ENCODE peak calls at places on chromosome 7, in ten cellular contexts. F is activated naive CD4-positive, alpha-beta T cell treated with anti-CD3 and anti-CD28 coated beads for 36 hours; B is colonic mucosa; Y is lower lobe of right lung; M is iris pigment epithelial cell; D is ureter; K is glutamatergic neuron; G is activated CD4-positive, alpha-beta T cell treated with anti-CD3 and anti-CD28 coated beads, Interleukin-2, amount 50 U/mL, for 1 hour; R is left colon; I is EH. C is an unnamed sample.

GRCh38 chr7:99772565-99772964 is 11.4 kb downstream of the CYP3A4 start:
- DNase-seq in R (peak), B (peak), K (no peak), G (no peak), I (no peak), F (no peak), Y (no peak), D (no peak), M (no peak), C (no peak)

GRCh38 chr7:142583424-142583823 is 165.8 kb upstream of the PRSS1 start:
- DNase-seq in Y (no peak), D (no peak), I (peak), R (no peak), M (peak), K (no peak), B (no peak), F (peak), G (no peak), C (no peak)

GRCh38 chr7:17530249-17530648 is 231.8 kb downstream of the AHR start:
- DNase-seq in M (peak), F (no peak), K (no peak), I (peak), R (no peak), D (no peak), Y (no peak), G (no peak), B (no peak), C (no peak)

GRCh38 chr7:142795339-142795863 is 24.6 kb downstream of the PRSS2 start:
- DNase-seq in D (no peak), G (peak), F (peak), M (no peak), B (no peak), I (no peak), Y (no peak), K (no peak), R (no peak), C (no peak)

GRCh38 chr7:94618134-94618533 is 37.8 kb downstream of the SGCE start:
- DNase-seq in F (no peak), D (no peak), G (no peak), R (no peak), I (peak), M (peak), K (no peak), Y (no peak), B (no peak), C (no peak)

GRCh38 chr7:33807779-33808482 is 97.4 kb upstream of the BMPER start:
- DNase-seq in K (peak), G (no peak), R (no peak), D (no peak), Y (no peak), M (peak), I (peak), F (peak), B (peak), C (no peak)

GRCh38 chr7:85286449-85286848 is 99.6 kb upstream of the SEMA3D start:
- DNase-seq in I (no peak), M (no peak), D (no peak), F (no peak), B (no peak), R (no peak), K (no peak), Y (no peak), G (no peak), C (no peak)

GRCh38 chr7:22913116-22913515 is 90.5 kb upstream of the TOMM7 start:
- DNase-seq in F (no peak), B (no peak), K (no peak), D (no peak), G (no peak), I (no peak), Y (no peak), R (no peak), M (no peak), C (no peak)

GRCh38 chr7:35749548-35749947 is 51.3 kb upstream of the SEPTIN7 start:
- DNase-seq in M (peak), K (no peak), G (no peak), B (no peak), F (no peak), D (no peak), I (peak), R (no peak), Y (no peak), C (no peak)

GRCh38 chr7:105622114-105622731 is 40.9 kb upstream of the EFCAB10 start:
- DNase-seq in M (no peak), B (no peak), G (no peak), F (no peak), R (no peak), D (no peak), Y (no peak), I (no peak), K (no peak), C (no peak)

GRCh38 chr7:125572414-125572813 is 642.8 kb upstream of the POT1 start:
- DNase-seq in F (no peak), K (no peak), B (no peak), D (no peak), Y (no peak), G (no peak), M (no peak), I (no peak), R (no peak), C (no peak)

GRCh38 chr7:26155531-26156375 is 3.8 kb downstream of the NFE2L3 start:
- DNase-seq in I (peak), M (peak), D (no peak), Y (no peak), K (no peak), R (no peak), G (no peak), B (no peak), F (no peak), C (no peak)

GRCh38 chr7:92973964-92974363 is 137.6 kb upstream of the CDK6 start:
- DNase-seq in F (no peak), B (no peak), I (peak), M (peak), G (no peak), D (no peak), R (no peak), K (no peak), Y (no peak), C (no peak)

GRCh38 chr7:148697950-148698396 is 730 bp upstream of the CUL1 start:
- DNase-seq in I (no peak), K (no peak), R (no peak), M (no peak), Y (no peak), F (no peak), D (peak), B (peak), G (no peak), C (no peak)

GRCh38 chr7:101942603-101943210 is 125.3 kb downstream of the CUX1 start:
- DNase-seq in Y (no peak), G (no peak), I (no peak), K (no peak), M (no peak), B (peak), F (no peak), D (no peak), R (peak), C (peak)

C was measured in stomach.